ENCODE peak calls at places on chromosomes 5 and 9, in four cellular contexts. One of them, this sample, is unnamed.

GRCh38 chr9:95007470-95007869 is 281.0 kb downstream of the AOPEP start:
- DNase-seq in K562: no peak
- DNase-seq in A549: no peak
- DNase-seq in HepG2: no peak
- DNase-seq in this sample: no peak

GRCh38 chr9:98227883-98228282 is 27.6 kb downstream of the TBC1D2 start:
- DNase-seq in K562: no peak
- DNase-seq in A549: no peak
- DNase-seq in HepG2: peak
- DNase-seq in this sample: no peak

GRCh38 chr5:59506285-59506877 is 387.1 kb downstream of the PDE4D start:
- DNase-seq in A549: no peak
- DNase-seq in HepG2: peak
- DNase-seq in K562: no peak
- DNase-seq in this sample: no peak

GRCh38 chr9:22079873-22080341 is 70.8 kb upstream of the CDKN2B start:
- DNase-seq in A549: no peak
- DNase-seq in HepG2: no peak
- DNase-seq in K562: no peak
- DNase-seq in this sample: no peak

GRCh38 chr5:137320056-137321045 is 178.8 kb downstream of the SPOCK1 start:
- DNase-seq in A549: peak
- DNase-seq in K562: peak
- DNase-seq in HepG2: peak
- DNase-seq in this sample: no peak

GRCh38 chr9:115957571-115957970 is 196.0 kb upstream of the PAPPA start:
- DNase-seq in A549: no peak
- DNase-seq in HepG2: no peak
- DNase-seq in K562: no peak
- DNase-seq in this sample: no peak

GRCh38 chr9:33289501-33289900 is 815 bp upstream of the NFX1 start:
- DNase-seq in A549: no peak
- DNase-seq in HepG2: no peak
- DNase-seq in K562: no peak
- DNase-seq in this sample: no peak

GRCh38 chr9:21747171-21747570 is 55.3 kb upstream of the MTAP start:
- DNase-seq in K562: no peak
- DNase-seq in HepG2: no peak
- DNase-seq in A549: no peak
- DNase-seq in this sample: no peak

GRCh38 chr5:1414311-1415058 is 30.8 kb downstream of the SLC6A3 start:
- DNase-seq in A549: no peak
- DNase-seq in K562: peak
- DNase-seq in HepG2: no peak
- DNase-seq in this sample: no peak

GRCh38 chr9:120875643-120875953 is 1.4 kb downstream of the PHF19 start:
- DNase-seq in A549: no peak
- DNase-seq in K562: peak
- DNase-seq in HepG2: no peak
- DNase-seq in this sample: no peak

GRCh38 chr5:16160706-16161105 is 18.9 kb downstream of the MARCHF11 start:
- DNase-seq in A549: peak
- DNase-seq in K562: peak
- DNase-seq in HepG2: peak
- DNase-seq in this sample: no peak

GRCh38 chr9:117218951-117219350 is 195.9 kb downstream of the ASTN2 start:
- DNase-seq in HepG2: no peak
- DNase-seq in K562: no peak
- DNase-seq in A549: no peak
- DNase-seq in this sample: no peak

GRCh38 chr5:81393783-81394718 is at the start of gene ACOT12:
- DNase-seq in K562: no peak
- DNase-seq in HepG2: no peak
- DNase-seq in A549: no peak
- DNase-seq in this sample: peak

GRCh38 chr9:127892831-127893230 is 6.6 kb downstream of the ST6GALNAC6 start:
- DNase-seq in HepG2: no peak
- DNase-seq in K562: no peak
- DNase-seq in A549: no peak
- DNase-seq in this sample: no peak

GRCh38 chr9:22098636-22099332 is 89.7 kb upstream of the CDKN2B start:
- DNase-seq in A549: no peak
- DNase-seq in HepG2: no peak
- DNase-seq in K562: no peak
- DNase-seq in this sample: no peak

GRCh38 chr9:108033976-108034964 is 544.7 kb upstream of the KLF4 start:
- DNase-seq in HepG2: no peak
- DNase-seq in K562: no peak
- DNase-seq in A549: no peak
- DNase-seq in this sample: no peak

GRCh38 chr5:106288977-106289376 is 1381.8 kb downstream of the EFNA5 start:
- DNase-seq in HepG2: no peak
- DNase-seq in A549: no peak
- DNase-seq in K562: no peak
- DNase-seq in this sample: no peak

GRCh38 chr5:107624233-107624632 is 46.5 kb downstream of the EFNA5 start:
- DNase-seq in A549: no peak
- DNase-seq in HepG2: no peak
- DNase-seq in K562: no peak
- DNase-seq in this sample: no peak

GRCh38 chr9:4962085-4962484 is 23.0 kb upstream of the JAK2 start:
- DNase-seq in A549: no peak
- DNase-seq in K562: no peak
- DNase-seq in HepG2: no peak
- DNase-seq in this sample: no peak

GRCh38 chr9:116465591-116466288 is 221.4 kb upstream of the TRIM32 start:
- DNase-seq in K562: no peak
- DNase-seq in A549: no peak
- DNase-seq in HepG2: no peak
- DNase-seq in this sample: no peak

DNA sequence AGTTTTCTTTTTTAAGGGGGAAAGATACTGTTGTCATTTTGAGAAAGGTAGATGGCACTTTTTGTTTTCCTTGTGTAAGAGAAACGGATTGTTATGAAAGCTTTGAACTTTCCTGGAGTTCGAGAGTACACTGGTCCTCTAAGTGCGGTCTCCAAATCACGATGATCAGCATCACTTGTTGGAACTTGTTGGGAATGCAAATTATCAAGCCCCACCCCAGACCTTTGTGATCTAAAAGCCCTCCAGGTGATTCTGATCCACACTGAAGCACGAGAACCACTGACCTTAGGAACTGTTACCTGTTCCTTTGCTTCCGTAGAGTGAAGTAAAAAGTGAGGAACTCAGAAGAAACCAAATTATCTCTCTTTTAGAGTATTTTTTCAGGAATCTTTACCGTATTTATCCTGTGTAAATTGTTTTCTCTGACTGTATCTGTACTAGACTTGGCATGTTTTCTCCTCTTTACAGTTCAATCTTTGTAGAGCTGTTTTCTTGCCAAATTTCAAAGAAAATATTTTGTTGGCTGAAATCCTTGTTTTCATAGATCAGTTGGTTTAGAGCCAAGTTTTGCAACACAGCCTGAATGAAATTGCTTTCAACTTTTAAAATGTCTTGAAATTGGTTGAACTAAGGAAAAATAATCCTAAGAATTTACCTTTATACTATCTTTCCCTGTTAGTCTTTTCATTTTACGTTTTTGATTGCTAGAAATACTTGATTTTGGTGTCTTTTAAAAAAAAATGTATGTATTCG is 4.0 kb downstream of the MAT2B start:
- DNase-seq in HepG2: peak
- DNase-seq in K562: peak
- DNase-seq in A549: no peak
- DNase-seq in this sample: no peak
- TF ChIP-seq PHF8 in HepG2: no peak
- TF ChIP-seq PHF8 in K562: no peak
- TF ChIP-seq PHF8 in A549: no peak
- TF ChIP-seq PHF8 in this sample: no peak

DNA sequence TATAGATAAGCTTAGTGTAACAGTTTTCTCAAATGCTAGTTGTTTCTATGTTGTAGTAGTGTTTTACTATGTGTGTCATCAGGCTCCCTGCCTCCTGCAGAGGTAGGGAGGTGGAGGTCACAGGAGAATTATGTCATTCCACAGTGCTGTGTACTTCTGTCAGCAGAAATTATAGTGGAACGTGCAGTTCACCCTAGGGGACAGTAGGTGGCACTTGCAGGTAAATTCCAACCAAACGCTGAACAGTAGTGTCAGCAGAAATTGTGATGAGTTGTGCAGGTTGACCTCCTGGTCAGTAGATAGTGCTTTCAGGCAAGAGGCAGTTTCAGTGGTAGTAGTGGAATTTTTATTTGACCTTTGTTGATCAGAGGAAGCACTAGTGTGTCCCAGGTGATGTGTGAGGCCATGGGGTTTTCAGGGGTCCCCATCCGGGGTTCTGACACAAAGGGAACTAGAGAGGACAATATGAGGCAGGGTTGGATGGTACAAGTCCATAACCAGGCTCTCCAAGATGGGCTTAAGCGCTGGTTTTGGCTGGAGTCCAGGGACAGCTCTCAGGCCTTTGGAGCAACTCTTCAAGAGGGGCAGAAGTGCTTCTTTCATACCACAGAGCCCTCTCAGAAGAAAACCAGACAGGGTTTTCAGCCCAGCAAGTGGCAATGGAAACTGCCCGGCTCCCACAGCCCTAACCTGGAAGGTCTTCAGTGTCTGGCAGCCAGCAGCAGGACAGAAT is 402.9 kb downstream of the CYLC2 start:
- DNase-seq in K562: peak
- DNase-seq in HepG2: peak
- DNase-seq in A549: peak
- DNase-seq in this sample: peak
- TF ChIP-seq PHF8 in K562: no peak
- TF ChIP-seq PHF8 in HepG2: no peak
- TF ChIP-seq PHF8 in A549: no peak
- TF ChIP-seq PHF8 in this sample: no peak

DNA sequence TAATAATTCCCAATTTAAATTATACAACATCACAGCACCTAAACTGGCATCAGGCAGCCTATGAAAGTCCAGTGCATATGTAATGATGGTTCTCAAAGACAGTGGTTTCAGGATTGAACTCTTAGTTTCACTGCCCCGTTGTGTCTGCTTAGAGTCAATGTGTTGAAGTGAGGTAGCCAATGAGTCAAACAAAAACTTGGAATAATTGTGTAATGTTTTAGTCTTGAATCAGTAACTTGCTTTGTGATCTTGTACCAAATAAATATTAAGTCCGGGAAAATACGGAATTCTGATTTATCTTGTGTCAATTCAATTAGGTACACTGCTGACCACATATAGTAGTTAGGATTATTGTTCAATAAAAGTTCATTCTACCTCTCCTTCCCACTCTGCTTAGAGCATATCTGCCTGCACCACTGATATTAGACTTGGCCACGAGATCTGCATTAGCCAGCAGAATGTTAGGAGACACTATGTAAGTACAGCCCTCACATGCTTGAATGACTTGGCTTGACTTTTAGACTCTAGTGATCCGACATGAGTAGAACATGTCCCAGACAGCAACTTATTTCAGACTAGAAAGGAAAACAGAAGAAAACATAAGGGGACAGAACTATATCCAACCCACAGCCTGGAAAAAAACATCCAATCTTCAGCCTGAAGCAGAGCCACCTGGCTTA is 441.5 kb upstream of the PTGER4 start:
- DNase-seq in A549: no peak
- DNase-seq in K562: no peak
- DNase-seq in HepG2: no peak
- DNase-seq in this sample: no peak
- TF ChIP-seq PHF8 in A549: no peak
- TF ChIP-seq PHF8 in K562: no peak
- TF ChIP-seq PHF8 in HepG2: no peak
- TF ChIP-seq PHF8 in this sample: no peak

DNA sequence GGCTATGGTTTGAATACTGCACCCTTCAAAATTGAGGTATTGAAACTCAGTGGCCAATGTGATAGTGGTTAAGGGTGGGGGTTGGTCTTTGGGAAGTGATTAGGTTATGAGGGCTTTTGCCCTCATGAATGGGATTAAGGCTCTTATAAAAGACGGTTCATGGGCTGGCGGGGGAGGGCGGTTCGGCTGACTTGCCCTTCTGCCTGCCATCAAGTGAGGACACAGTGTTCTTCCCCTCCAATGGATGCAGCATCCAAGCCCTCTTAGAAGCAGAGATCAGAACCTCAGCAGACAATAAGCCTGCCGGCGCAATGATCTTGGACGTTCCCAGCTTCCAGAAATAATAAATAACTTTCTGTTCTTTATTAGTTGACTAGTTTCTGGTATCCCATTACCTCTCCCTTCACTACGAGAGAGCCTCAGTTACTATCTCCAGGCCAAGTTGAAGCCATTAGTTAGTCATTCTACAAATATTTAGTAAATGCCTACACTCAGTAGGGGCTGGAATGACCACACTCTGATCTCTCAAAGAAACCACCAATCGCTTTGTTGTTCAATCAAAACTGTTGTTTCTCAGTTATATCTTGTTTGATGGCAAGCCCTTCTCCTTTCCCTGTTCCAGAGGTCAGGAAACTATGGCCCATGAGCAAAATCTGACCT is 219.3 kb downstream of the TSSK1B start:
- DNase-seq in A549: no peak
- DNase-seq in HepG2: no peak
- DNase-seq in K562: no peak
- DNase-seq in this sample: no peak
- TF ChIP-seq PHF8 in A549: no peak
- TF ChIP-seq PHF8 in HepG2: no peak
- TF ChIP-seq PHF8 in K562: no peak
- TF ChIP-seq PHF8 in this sample: no peak

GRCh38 chr5:76046761-76047160 is 36.4 kb upstream of the SV2C start:
- DNase-seq in A549: no peak
- DNase-seq in K562: no peak
- DNase-seq in HepG2: no peak
- DNase-seq in this sample: no peak
- TF ChIP-seq PHF8 in A549: no peak
- TF ChIP-seq PHF8 in K562: no peak
- TF ChIP-seq PHF8 in HepG2: no peak
- TF ChIP-seq PHF8 in this sample: no peak

DNA sequence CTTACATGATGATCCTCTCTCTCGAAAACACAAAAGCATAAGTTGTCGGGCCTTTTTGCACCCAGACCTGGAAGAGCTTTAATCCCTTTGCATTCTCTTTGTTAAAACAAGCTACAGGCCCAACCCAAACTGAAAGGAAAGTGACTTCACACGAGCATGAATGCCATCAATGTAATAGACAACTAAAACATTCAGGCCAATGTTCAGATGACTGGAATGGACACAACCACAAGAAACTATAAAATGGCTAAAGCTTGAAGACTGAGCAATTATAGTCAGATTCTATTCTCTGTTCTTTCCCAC is 45.5 kb downstream of the RFX3 start:
- DNase-seq in HepG2: no peak
- DNase-seq in K562: no peak
- DNase-seq in A549: no peak
- DNase-seq in this sample: no peak
- TF ChIP-seq PHF8 in HepG2: no peak
- TF ChIP-seq PHF8 in K562: no peak
- TF ChIP-seq PHF8 in A549: no peak
- TF ChIP-seq PHF8 in this sample: no peak

This sample was measured in H1.